ENCODE peak calls at places on chromosomes 16 and 17, in seven cellular contexts. One of them, this sample, is unnamed.

GRCh38 chr16:87897563-87898505 is 28.5 kb upstream of the SLC7A5 start:
- DNase-seq in neural crest cell: no peak
- DNase-seq in CD4-positive, alpha-beta T cell: peak
- DNase-seq in lower leg skin: no peak
- DNase-seq in body of pancreas: no peak
- DNase-seq in cardiac fibroblast: no peak
- DNase-seq in AG04450: no peak
- DNase-seq in this sample: no peak

GRCh38 chr17:77325826-77326581 is 185.2 kb downstream of the SEC14L1 start:
- DNase-seq in neural crest cell: no peak
- DNase-seq in CD4-positive, alpha-beta T cell: no peak
- DNase-seq in lower leg skin: peak
- DNase-seq in body of pancreas: no peak
- DNase-seq in cardiac fibroblast: peak
- DNase-seq in AG04450: no peak
- DNase-seq in this sample: peak

GRCh38 chr17:58968662-58969061 is 138.0 kb downstream of the TRIM37 start:
- DNase-seq in neural crest cell: no peak
- DNase-seq in CD4-positive, alpha-beta T cell: no peak
- DNase-seq in lower leg skin: no peak
- DNase-seq in body of pancreas: no peak
- DNase-seq in cardiac fibroblast: no peak
- DNase-seq in AG04450: no peak
- DNase-seq in this sample: no peak

GRCh38 chr16:88062341-88062861 is 111.2 kb downstream of the BANP start:
- DNase-seq in neural crest cell: no peak
- DNase-seq in CD4-positive, alpha-beta T cell: no peak
- DNase-seq in lower leg skin: peak
- DNase-seq in body of pancreas: no peak
- DNase-seq in cardiac fibroblast: peak
- DNase-seq in AG04450: peak
- DNase-seq in this sample: no peak

GRCh38 chr17:38605230-38605851 is 411 bp downstream of the SRCIN1 start:
- DNase-seq in neural crest cell: no peak
- DNase-seq in CD4-positive, alpha-beta T cell: no peak
- DNase-seq in lower leg skin: no peak
- DNase-seq in body of pancreas: no peak
- DNase-seq in cardiac fibroblast: no peak
- DNase-seq in AG04450: no peak
- DNase-seq in this sample: no peak

GRCh38 chr16:85206472-85207356 is 94.4 kb upstream of the CIBAR2 start:
- DNase-seq in neural crest cell: no peak
- DNase-seq in CD4-positive, alpha-beta T cell: no peak
- DNase-seq in lower leg skin: no peak
- DNase-seq in body of pancreas: peak
- DNase-seq in cardiac fibroblast: no peak
- DNase-seq in AG04450: no peak
- DNase-seq in this sample: no peak

GRCh38 chr17:32341141-32341856 is 674 bp downstream of the C17orf75 start:
- DNase-seq in neural crest cell: no peak
- DNase-seq in CD4-positive, alpha-beta T cell: peak
- DNase-seq in lower leg skin: peak
- DNase-seq in body of pancreas: no peak
- DNase-seq in cardiac fibroblast: peak
- DNase-seq in AG04450: no peak
- DNase-seq in this sample: no peak

GRCh38 chr16:87549627-87550509 is 52.4 kb upstream of the JPH3 start:
- DNase-seq in neural crest cell: no peak
- DNase-seq in CD4-positive, alpha-beta T cell: no peak
- DNase-seq in lower leg skin: no peak
- DNase-seq in body of pancreas: no peak
- DNase-seq in cardiac fibroblast: no peak
- DNase-seq in AG04450: no peak
- DNase-seq in this sample: no peak

GRCh38 chr17:78299052-78299451 is 60.8 kb downstream of the SOCS3 start:
- DNase-seq in neural crest cell: no peak
- DNase-seq in CD4-positive, alpha-beta T cell: no peak
- DNase-seq in lower leg skin: no peak
- DNase-seq in body of pancreas: no peak
- DNase-seq in cardiac fibroblast: no peak
- DNase-seq in AG04450: no peak
- DNase-seq in this sample: no peak

GRCh38 chr16:84013787-84014569 is 28.6 kb downstream of the SLC38A8 start:
- DNase-seq in neural crest cell: peak
- DNase-seq in CD4-positive, alpha-beta T cell: peak
- DNase-seq in lower leg skin: no peak
- DNase-seq in body of pancreas: peak
- DNase-seq in cardiac fibroblast: peak
- DNase-seq in AG04450: no peak
- DNase-seq in this sample: no peak

GRCh38 chr17:41648411-41649195 is 24.2 kb upstream of the KRT17 start:
- DNase-seq in neural crest cell: peak
- DNase-seq in CD4-positive, alpha-beta T cell: peak
- DNase-seq in lower leg skin: peak
- DNase-seq in body of pancreas: peak
- DNase-seq in cardiac fibroblast: peak
- DNase-seq in AG04450: peak
- DNase-seq in this sample: peak

GRCh38 chr17:54967621-54968258 is 714 bp downstream of the COX11 start:
- DNase-seq in neural crest cell: no peak
- DNase-seq in CD4-positive, alpha-beta T cell: no peak
- DNase-seq in lower leg skin: no peak
- DNase-seq in body of pancreas: peak
- DNase-seq in cardiac fibroblast: peak
- DNase-seq in AG04450: no peak
- DNase-seq in this sample: no peak
- TF ChIP-seq CTCF in neural crest cell: no peak
- TF ChIP-seq CTCF in CD4-positive, alpha-beta T cell: peak
- TF ChIP-seq CTCF in lower leg skin: no peak
- TF ChIP-seq CTCF in body of pancreas: no peak
- TF ChIP-seq CTCF in cardiac fibroblast: no peak
- TF ChIP-seq CTCF in AG04450: no peak
- TF ChIP-seq CTCF in this sample: no peak

DNA sequence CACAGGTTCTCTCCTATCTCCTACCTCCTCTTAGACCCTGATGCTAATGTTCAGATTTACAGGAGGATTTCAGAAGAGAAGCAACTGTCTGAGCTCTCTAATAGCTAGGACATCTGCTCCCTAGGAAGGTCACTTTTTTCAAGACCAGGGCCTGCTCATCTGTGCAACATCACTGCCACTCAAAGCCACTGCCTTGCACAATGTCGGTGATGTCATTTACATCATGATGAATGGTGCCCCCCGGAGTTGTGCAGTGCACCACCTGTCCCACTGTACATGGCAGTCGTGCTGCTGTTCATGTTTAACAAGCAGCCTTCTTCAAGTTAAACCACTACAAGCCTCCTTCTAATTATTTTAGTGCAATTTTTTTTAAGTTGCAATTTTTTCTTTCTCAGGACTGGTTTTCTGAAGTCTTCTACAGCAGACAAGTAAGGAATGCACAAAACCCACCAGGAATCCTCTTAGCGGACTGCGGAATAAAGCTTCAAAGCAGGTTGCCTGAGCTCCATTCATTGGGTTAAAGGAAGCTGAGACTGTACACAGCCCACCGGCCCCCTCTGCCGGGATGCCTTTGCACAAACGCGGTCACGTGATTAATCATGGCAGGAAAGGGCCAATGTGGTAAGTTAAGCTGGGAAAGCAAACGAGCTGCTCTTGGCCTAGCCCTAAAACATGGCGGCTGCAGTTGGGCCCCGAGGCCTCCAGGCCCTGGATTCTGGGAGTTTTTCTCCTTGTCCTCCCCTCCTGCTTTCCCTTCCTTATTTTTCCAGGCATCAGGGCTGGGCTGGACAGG is 74.1 kb downstream of the MYH11 start:
- DNase-seq in neural crest cell: no peak
- DNase-seq in CD4-positive, alpha-beta T cell: no peak
- DNase-seq in lower leg skin: no peak
- DNase-seq in body of pancreas: no peak
- DNase-seq in cardiac fibroblast: no peak
- DNase-seq in AG04450: no peak
- DNase-seq in this sample: no peak
- TF ChIP-seq CTCF in neural crest cell: no peak
- TF ChIP-seq CTCF in CD4-positive, alpha-beta T cell: no peak
- TF ChIP-seq CTCF in lower leg skin: no peak
- TF ChIP-seq CTCF in body of pancreas: no peak
- TF ChIP-seq CTCF in cardiac fibroblast: no peak
- TF ChIP-seq CTCF in AG04450: no peak
- TF ChIP-seq CTCF in this sample: no peak

GRCh38 chr17:75897076-75898019 is 597 bp upstream of the TRIM65 start:
- DNase-seq in neural crest cell: no peak
- DNase-seq in CD4-positive, alpha-beta T cell: no peak
- DNase-seq in lower leg skin: peak
- DNase-seq in body of pancreas: no peak
- DNase-seq in cardiac fibroblast: no peak
- DNase-seq in AG04450: no peak
- DNase-seq in this sample: no peak

GRCh38 chr17:75894049-75894742 is 2.6 kb downstream of the TRIM65 start:
- DNase-seq in neural crest cell: no peak
- DNase-seq in CD4-positive, alpha-beta T cell: no peak
- DNase-seq in lower leg skin: peak
- DNase-seq in body of pancreas: no peak
- DNase-seq in cardiac fibroblast: no peak
- DNase-seq in AG04450: no peak
- DNase-seq in this sample: no peak

GRCh38 chr17:75898065-75898464 is 1.3 kb upstream of the TRIM65 start:
- DNase-seq in neural crest cell: no peak
- DNase-seq in CD4-positive, alpha-beta T cell: no peak
- DNase-seq in lower leg skin: no peak
- DNase-seq in body of pancreas: no peak
- DNase-seq in cardiac fibroblast: no peak
- DNase-seq in AG04450: no peak
- DNase-seq in this sample: no peak

GRCh38 chr17:75898791-75899190 is 2.0 kb upstream of the TRIM65 start:
- DNase-seq in neural crest cell: no peak
- DNase-seq in CD4-positive, alpha-beta T cell: no peak
- DNase-seq in lower leg skin: no peak
- DNase-seq in body of pancreas: no peak
- DNase-seq in cardiac fibroblast: no peak
- DNase-seq in AG04450: no peak
- DNase-seq in this sample: no peak

GRCh38 chr17:75896360-75897075 is at the start of gene TRIM65:
- DNase-seq in neural crest cell: peak
- DNase-seq in CD4-positive, alpha-beta T cell: peak
- DNase-seq in lower leg skin: peak
- DNase-seq in body of pancreas: peak
- DNase-seq in cardiac fibroblast: peak
- DNase-seq in AG04450: no peak
- DNase-seq in this sample: no peak
- TF ChIP-seq CTCF in neural crest cell: peak
- TF ChIP-seq CTCF in CD4-positive, alpha-beta T cell: peak
- TF ChIP-seq CTCF in lower leg skin: no peak
- TF ChIP-seq CTCF in body of pancreas: no peak
- TF ChIP-seq CTCF in cardiac fibroblast: no peak
- TF ChIP-seq CTCF in AG04450: no peak
- TF ChIP-seq CTCF in this sample: no peak

GRCh38 chr17:45650601-45651000 is 133.5 kb upstream of the CRHR1 start:
- DNase-seq in neural crest cell: no peak
- DNase-seq in CD4-positive, alpha-beta T cell: no peak
- DNase-seq in lower leg skin: no peak
- DNase-seq in body of pancreas: no peak
- DNase-seq in cardiac fibroblast: no peak
- DNase-seq in AG04450: no peak
- DNase-seq in this sample: no peak

GRCh38 chr17:45651145-45651713 is 132.9 kb upstream of the CRHR1 start:
- DNase-seq in neural crest cell: no peak
- DNase-seq in CD4-positive, alpha-beta T cell: no peak
- DNase-seq in lower leg skin: no peak
- DNase-seq in body of pancreas: no peak
- DNase-seq in cardiac fibroblast: no peak
- DNase-seq in AG04450: no peak
- DNase-seq in this sample: no peak

GRCh38 chr17:45646288-45646988 is 137.7 kb upstream of the CRHR1 start:
- DNase-seq in neural crest cell: no peak
- DNase-seq in CD4-positive, alpha-beta T cell: no peak
- DNase-seq in lower leg skin: peak
- DNase-seq in body of pancreas: no peak
- DNase-seq in cardiac fibroblast: no peak
- DNase-seq in AG04450: no peak
- DNase-seq in this sample: no peak

GRCh38 chr17:45649796-45650195 is 134.3 kb upstream of the CRHR1 start:
- DNase-seq in neural crest cell: no peak
- DNase-seq in CD4-positive, alpha-beta T cell: no peak
- DNase-seq in lower leg skin: no peak
- DNase-seq in body of pancreas: no peak
- DNase-seq in cardiac fibroblast: no peak
- DNase-seq in AG04450: no peak
- DNase-seq in this sample: no peak

GRCh38 chr17:45648642-45649041 is 135.5 kb upstream of the CRHR1 start:
- DNase-seq in neural crest cell: no peak
- DNase-seq in CD4-positive, alpha-beta T cell: no peak
- DNase-seq in lower leg skin: no peak
- DNase-seq in body of pancreas: no peak
- DNase-seq in cardiac fibroblast: no peak
- DNase-seq in AG04450: no peak
- DNase-seq in this sample: no peak
- TF ChIP-seq CTCF in neural crest cell: peak
- TF ChIP-seq CTCF in CD4-positive, alpha-beta T cell: no peak
- TF ChIP-seq CTCF in lower leg skin: no peak
- TF ChIP-seq CTCF in body of pancreas: no peak
- TF ChIP-seq CTCF in cardiac fibroblast: no peak
- TF ChIP-seq CTCF in AG04450: no peak
- TF ChIP-seq CTCF in this sample: no peak